ENCODE peak calls at places on chromosomes 16 and 17, in four cellular contexts. One of them, this sample, is unnamed.

GRCh38 chr16:60107920-60108319 is 1373.8 kb upstream of the GOT2 start:
- DNase-seq in CD8-positive, alpha-beta T cell: no peak
- DNase-seq in CD4-positive, alpha-beta memory T cell: no peak
- DNase-seq in mucosa of descending colon: no peak
- DNase-seq in this sample: no peak

GRCh38 chr17:27879987-27880608 is 13.1 kb downstream of the LYRM9 start:
- DNase-seq in mucosa of descending colon: peak
- DNase-seq in CD4-positive, alpha-beta memory T cell: peak
- DNase-seq in CD8-positive, alpha-beta T cell: peak
- DNase-seq in this sample: peak

GRCh38 chr17:28944862-28945741 is 6.2 kb downstream of the PHF12 start:
- DNase-seq in CD4-positive, alpha-beta memory T cell: no peak
- DNase-seq in mucosa of descending colon: no peak
- DNase-seq in CD8-positive, alpha-beta T cell: no peak
- DNase-seq in this sample: no peak

GRCh38 chr16:424623-425081 is 797 bp upstream of the RAB11FIP3 start:
- DNase-seq in CD4-positive, alpha-beta memory T cell: no peak
- DNase-seq in CD8-positive, alpha-beta T cell: no peak
- DNase-seq in mucosa of descending colon: peak
- DNase-seq in this sample: no peak

GRCh38 chr17:82662711-82663261 is 14.5 kb upstream of the WDR45B start:
- DNase-seq in CD4-positive, alpha-beta memory T cell: no peak
- DNase-seq in CD8-positive, alpha-beta T cell: no peak
- DNase-seq in mucosa of descending colon: peak
- DNase-seq in this sample: no peak

GRCh38 chr16:49024896-49025295 is 256.7 kb downstream of the CBLN1 start:
- DNase-seq in CD4-positive, alpha-beta memory T cell: no peak
- DNase-seq in CD8-positive, alpha-beta T cell: no peak
- DNase-seq in mucosa of descending colon: no peak
- DNase-seq in this sample: no peak

GRCh38 chr17:27541326-27542023 is 85.2 kb downstream of the KSR1 start:
- DNase-seq in CD4-positive, alpha-beta memory T cell: no peak
- DNase-seq in mucosa of descending colon: no peak
- DNase-seq in CD8-positive, alpha-beta T cell: no peak
- DNase-seq in this sample: no peak

GRCh38 chr16:64250866-64251265 is 871.0 kb downstream of the CDH11 start:
- DNase-seq in mucosa of descending colon: no peak
- DNase-seq in CD8-positive, alpha-beta T cell: no peak
- DNase-seq in CD4-positive, alpha-beta memory T cell: no peak
- DNase-seq in this sample: no peak

GRCh38 chr16:84839054-84839453 is 19.3 kb downstream of the CRISPLD2 start:
- DNase-seq in mucosa of descending colon: no peak
- DNase-seq in CD4-positive, alpha-beta memory T cell: no peak
- DNase-seq in CD8-positive, alpha-beta T cell: no peak
- DNase-seq in this sample: no peak

GRCh38 chr17:27569257-27569722 is 61.7 kb upstream of the LGALS9 start:
- DNase-seq in mucosa of descending colon: no peak
- DNase-seq in CD4-positive, alpha-beta memory T cell: peak
- DNase-seq in CD8-positive, alpha-beta T cell: peak
- DNase-seq in this sample: no peak

This sample was measured in stimulated activated naive CD4-positive, alpha-beta T cell.